ENCODE peak calls at places on chromosome 7, in four cellular contexts. One of them, this sample, is unnamed.

GRCh38 chr7:39700932-39701331 is 77.6 kb downstream of the RALA start:
- DNase-seq in fibroblast of the aortic adventitia: no peak
- DNase-seq in Calu3: no peak
- DNase-seq in progenitor cell of endocrine pancreas: no peak
- DNase-seq in this sample: no peak

GRCh38 chr7:159015081-159015893 is 129.4 kb downstream of the VIPR2 start:
- DNase-seq in progenitor cell of endocrine pancreas: no peak
- DNase-seq in Calu3: no peak
- DNase-seq in fibroblast of the aortic adventitia: peak
- DNase-seq in this sample: no peak

GRCh38 chr7:128409435-128410091 is at the start of gene IMPDH1:
- DNase-seq in progenitor cell of endocrine pancreas: peak
- DNase-seq in Calu3: peak
- DNase-seq in fibroblast of the aortic adventitia: no peak
- DNase-seq in this sample: peak

GRCh38 chr7:78018541-78019456 is 220.2 kb downstream of the PHTF2 start:
- DNase-seq in fibroblast of the aortic adventitia: peak
- DNase-seq in Calu3: peak
- DNase-seq in progenitor cell of endocrine pancreas: no peak
- DNase-seq in this sample: no peak

GRCh38 chr7:4076701-4077294 is 605.3 kb upstream of the FOXK1 start:
- DNase-seq in fibroblast of the aortic adventitia: no peak
- DNase-seq in progenitor cell of endocrine pancreas: no peak
- DNase-seq in Calu3: no peak
- DNase-seq in this sample: peak

GRCh38 chr7:45978010-45978681 is 57.1 kb upstream of the IGFBP3 start:
- DNase-seq in fibroblast of the aortic adventitia: peak
- DNase-seq in Calu3: peak
- DNase-seq in progenitor cell of endocrine pancreas: no peak
- DNase-seq in this sample: no peak

GRCh38 chr7:76428868-76429805 is 4.4 kb downstream of the ZP3 start:
- DNase-seq in fibroblast of the aortic adventitia: peak
- DNase-seq in Calu3: no peak
- DNase-seq in progenitor cell of endocrine pancreas: no peak
- DNase-seq in this sample: no peak

GRCh38 chr7:38451840-38452239 is 178.4 kb upstream of the TARP start:
- DNase-seq in progenitor cell of endocrine pancreas: no peak
- DNase-seq in Calu3: no peak
- DNase-seq in fibroblast of the aortic adventitia: peak
- DNase-seq in this sample: no peak

GRCh38 chr7:99042957-99043356 is 101.0 kb downstream of the SMURF1 start:
- DNase-seq in Calu3: no peak
- DNase-seq in fibroblast of the aortic adventitia: peak
- DNase-seq in progenitor cell of endocrine pancreas: no peak
- DNase-seq in this sample: no peak

GRCh38 chr7:125636320-125636962 is 706.8 kb upstream of the POT1 start:
- DNase-seq in progenitor cell of endocrine pancreas: no peak
- DNase-seq in Calu3: no peak
- DNase-seq in fibroblast of the aortic adventitia: no peak
- DNase-seq in this sample: no peak

GRCh38 chr7:36601596-36601995 is 122.7 kb downstream of the AOAH start:
- DNase-seq in Calu3: no peak
- DNase-seq in fibroblast of the aortic adventitia: no peak
- DNase-seq in progenitor cell of endocrine pancreas: no peak
- DNase-seq in this sample: no peak

GRCh38 chr7:82194011-82194410 is 249.6 kb downstream of the CACNA2D1 start:
- DNase-seq in progenitor cell of endocrine pancreas: no peak
- DNase-seq in fibroblast of the aortic adventitia: peak
- DNase-seq in Calu3: no peak
- DNase-seq in this sample: no peak

GRCh38 chr7:45684910-45685618 is 110.9 kb downstream of the ADCY1 start:
- DNase-seq in Calu3: no peak
- DNase-seq in progenitor cell of endocrine pancreas: no peak
- DNase-seq in fibroblast of the aortic adventitia: no peak
- DNase-seq in this sample: peak

GRCh38 chr7:66282594-66282935 is 77.4 kb downstream of the TPST1 start:
- DNase-seq in progenitor cell of endocrine pancreas: no peak
- DNase-seq in fibroblast of the aortic adventitia: no peak
- DNase-seq in Calu3: no peak
- DNase-seq in this sample: no peak

GRCh38 chr7:105279688-105280007 is 109.1 kb downstream of the SRPK2 start:
- DNase-seq in progenitor cell of endocrine pancreas: no peak
- DNase-seq in Calu3: no peak
- DNase-seq in fibroblast of the aortic adventitia: no peak
- DNase-seq in this sample: no peak

GRCh38 chr7:139799586-139799985 is 21.8 kb upstream of the HIPK2 start:
- DNase-seq in fibroblast of the aortic adventitia: peak
- DNase-seq in Calu3: no peak
- DNase-seq in progenitor cell of endocrine pancreas: no peak
- DNase-seq in this sample: no peak

GRCh38 chr7:43290978-43291377 is 178.5 kb downstream of the HECW1 start:
- DNase-seq in fibroblast of the aortic adventitia: no peak
- DNase-seq in progenitor cell of endocrine pancreas: no peak
- DNase-seq in Calu3: no peak
- DNase-seq in this sample: no peak

GRCh38 chr7:37211097-37211496 is 237.6 kb downstream of the ELMO1 start:
- DNase-seq in fibroblast of the aortic adventitia: peak
- DNase-seq in progenitor cell of endocrine pancreas: no peak
- DNase-seq in Calu3: no peak
- DNase-seq in this sample: no peak

GRCh38 chr7:133053321-133053891 is 28.5 kb downstream of the CHCHD3 start:
- DNase-seq in progenitor cell of endocrine pancreas: no peak
- DNase-seq in Calu3: no peak
- DNase-seq in fibroblast of the aortic adventitia: peak
- DNase-seq in this sample: no peak

GRCh38 chr7:83541187-83541960 is 107.6 kb downstream of the SEMA3E start:
- DNase-seq in Calu3: no peak
- DNase-seq in progenitor cell of endocrine pancreas: no peak
- DNase-seq in fibroblast of the aortic adventitia: no peak
- DNase-seq in this sample: no peak

GRCh38 chr7:52009195-52009594 is 692.6 kb upstream of the COBL start:
- DNase-seq in Calu3: no peak
- DNase-seq in fibroblast of the aortic adventitia: no peak
- DNase-seq in progenitor cell of endocrine pancreas: no peak
- DNase-seq in this sample: no peak

GRCh38 chr7:141012044-141012685 is 2.6 kb downstream of the MRPS33 start:
- DNase-seq in progenitor cell of endocrine pancreas: peak
- DNase-seq in fibroblast of the aortic adventitia: peak
- DNase-seq in Calu3: peak
- DNase-seq in this sample: no peak

GRCh38 chr7:134755422-134756022 is 23.9 kb upstream of the CALD1 start:
- DNase-seq in fibroblast of the aortic adventitia: peak
- DNase-seq in Calu3: peak
- DNase-seq in progenitor cell of endocrine pancreas: no peak
- DNase-seq in this sample: no peak

GRCh38 chr7:77338883-77339629 is 77.1 kb downstream of the GSAP start:
- DNase-seq in Calu3: no peak
- DNase-seq in fibroblast of the aortic adventitia: peak
- DNase-seq in progenitor cell of endocrine pancreas: no peak
- DNase-seq in this sample: no peak

DNA sequence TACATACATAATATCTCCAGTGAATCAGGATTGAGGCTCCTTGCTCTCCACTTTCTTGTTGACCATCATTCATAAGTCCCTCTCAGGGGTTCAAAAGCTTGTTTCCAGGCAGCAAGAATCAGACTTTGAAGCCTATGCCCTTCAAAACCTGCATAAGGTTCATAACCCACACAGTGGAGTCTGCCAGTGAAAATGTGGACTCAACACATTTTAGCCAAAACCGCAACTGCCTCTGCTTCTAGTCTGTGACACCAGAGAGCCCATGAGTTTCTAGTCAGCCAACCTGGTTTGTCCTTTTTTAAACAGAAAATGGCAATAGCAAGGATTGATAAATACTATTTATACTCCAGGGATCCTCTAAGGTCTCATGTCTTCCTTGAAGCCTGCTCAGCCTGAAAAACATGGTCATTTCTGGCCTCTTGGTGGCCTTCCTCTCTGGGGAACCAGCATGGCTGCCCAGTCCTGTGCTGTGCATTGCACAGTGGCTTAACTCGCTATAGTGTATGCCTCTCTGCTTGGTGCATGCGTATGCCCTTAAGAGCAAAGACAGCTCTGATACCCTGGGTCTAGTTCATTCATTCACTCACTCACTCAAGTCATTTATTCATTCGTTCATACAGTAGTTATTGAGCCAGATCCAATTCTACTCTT is 67.5 kb downstream of the WIPF3 start:
- DNase-seq in Calu3: no peak
- DNase-seq in progenitor cell of endocrine pancreas: no peak
- DNase-seq in fibroblast of the aortic adventitia: no peak
- DNase-seq in this sample: no peak
- TF ChIP-seq CTCF in Calu3: no peak
- TF ChIP-seq CTCF in progenitor cell of endocrine pancreas: no peak
- TF ChIP-seq CTCF in fibroblast of the aortic adventitia: no peak
- TF ChIP-seq CTCF in this sample: no peak

DNA sequence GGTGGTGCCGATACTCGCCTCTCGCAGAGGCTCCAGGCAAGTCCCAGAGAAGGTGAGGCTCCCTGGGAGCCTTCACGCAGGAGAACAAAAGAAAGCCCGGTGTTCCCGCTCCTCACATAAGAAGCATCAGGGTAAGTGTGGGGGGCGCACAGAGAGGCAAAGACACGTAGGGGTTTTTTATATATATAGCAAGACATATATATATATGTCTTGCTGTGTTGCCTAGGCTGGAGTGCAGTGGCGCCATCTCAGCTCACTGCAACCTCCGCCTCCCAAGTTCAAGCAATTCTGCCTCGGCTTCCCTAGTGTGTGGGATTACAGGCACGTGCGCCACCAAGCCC is 61.3 kb downstream of the PDIA4 start:
- DNase-seq in fibroblast of the aortic adventitia: no peak
- DNase-seq in Calu3: no peak
- DNase-seq in progenitor cell of endocrine pancreas: no peak
- DNase-seq in this sample: no peak
- TF ChIP-seq CTCF in fibroblast of the aortic adventitia: no peak
- TF ChIP-seq CTCF in Calu3: no peak
- TF ChIP-seq CTCF in progenitor cell of endocrine pancreas: no peak
- TF ChIP-seq CTCF in this sample: peak

GRCh38 chr7:116942503-116942902 is 10.8 kb upstream of the ST7 start:
- DNase-seq in fibroblast of the aortic adventitia: no peak
- DNase-seq in progenitor cell of endocrine pancreas: no peak
- DNase-seq in Calu3: no peak
- DNase-seq in this sample: no peak
- TF ChIP-seq CTCF in fibroblast of the aortic adventitia: no peak
- TF ChIP-seq CTCF in progenitor cell of endocrine pancreas: no peak
- TF ChIP-seq CTCF in Calu3: no peak
- TF ChIP-seq CTCF in this sample: no peak

GRCh38 chr7:131076032-131076431 is 251.6 kb upstream of the MKLN1 start:
- DNase-seq in progenitor cell of endocrine pancreas: no peak
- DNase-seq in Calu3: no peak
- DNase-seq in fibroblast of the aortic adventitia: peak
- DNase-seq in this sample: no peak
- TF ChIP-seq CTCF in progenitor cell of endocrine pancreas: no peak
- TF ChIP-seq CTCF in Calu3: no peak
- TF ChIP-seq CTCF in fibroblast of the aortic adventitia: no peak
- TF ChIP-seq CTCF in this sample: no peak